ENCODE peak calls at places on chromosomes 5 and 9, in four cellular contexts. One of them, this sample, is unnamed.

GRCh38 chr5:2017540-2018389 is 135.0 kb upstream of the IRX4 start:
- DNase-seq in HCT116: peak; percentile 33
- DNase-seq in CD8-positive, alpha-beta T cell: no peak
- DNase-seq in brain microvascular endothelial cell: peak; percentile 17
- DNase-seq in this sample: peak; percentile 38

GRCh38 chr5:106121972-106122605 is 1548.6 kb downstream of the EFNA5 start:
- DNase-seq in HCT116: peak; percentile 8
- DNase-seq in CD8-positive, alpha-beta T cell: no peak
- DNase-seq in brain microvascular endothelial cell: no peak
- DNase-seq in this sample: peak; percentile 28

GRCh38 chr5:6480133-6481051 is 31.7 kb downstream of the UBE2QL1 start:
- DNase-seq in HCT116: no peak
- DNase-seq in CD8-positive, alpha-beta T cell: no peak
- DNase-seq in brain microvascular endothelial cell: no peak
- DNase-seq in this sample: no peak

GRCh38 chr5:79143684-79144379 is 32.2 kb downstream of the BHMT start:
- DNase-seq in HCT116: peak; percentile 66
- DNase-seq in CD8-positive, alpha-beta T cell: no peak
- DNase-seq in brain microvascular endothelial cell: peak; percentile 10
- DNase-seq in this sample: no peak

GRCh38 chr5:150672237-150672883 is 11.3 kb downstream of the MYOZ3 start:
- DNase-seq in HCT116: no peak
- DNase-seq in CD8-positive, alpha-beta T cell: peak; percentile 20
- DNase-seq in brain microvascular endothelial cell: no peak
- DNase-seq in this sample: peak; percentile 35

GRCh38 chr5:91885291-91886265 is 502.5 kb upstream of the ARRDC3 start:
- DNase-seq in HCT116: no peak
- DNase-seq in CD8-positive, alpha-beta T cell: no peak
- DNase-seq in brain microvascular endothelial cell: peak; percentile 1
- DNase-seq in this sample: no peak

GRCh38 chr9:129656795-129657390 is 8.6 kb upstream of the PRRX2 start:
- DNase-seq in HCT116: peak; percentile 39
- DNase-seq in CD8-positive, alpha-beta T cell: no peak
- DNase-seq in brain microvascular endothelial cell: peak; percentile 79
- DNase-seq in this sample: no peak

GRCh38 chr5:12413075-12413474 is 508.8 kb upstream of the CTNND2 start:
- DNase-seq in HCT116: no peak
- DNase-seq in CD8-positive, alpha-beta T cell: no peak
- DNase-seq in brain microvascular endothelial cell: no peak
- DNase-seq in this sample: no peak

GRCh38 chr9:8457814-8458213 is 658.2 kb upstream of the DMAC1 start:
- DNase-seq in HCT116: no peak
- DNase-seq in CD8-positive, alpha-beta T cell: no peak
- DNase-seq in brain microvascular endothelial cell: no peak
- DNase-seq in this sample: no peak

GRCh38 chr9:28050046-28050445 is 476.8 kb upstream of the C9orf72 start:
- DNase-seq in HCT116: no peak
- DNase-seq in CD8-positive, alpha-beta T cell: no peak
- DNase-seq in brain microvascular endothelial cell: no peak
- DNase-seq in this sample: no peak

GRCh38 chr5:126139773-126140172 is 283.4 kb upstream of the GRAMD2B start:
- DNase-seq in HCT116: no peak
- DNase-seq in CD8-positive, alpha-beta T cell: no peak
- DNase-seq in brain microvascular endothelial cell: peak; percentile 22
- DNase-seq in this sample: no peak

GRCh38 chr9:93576296-93577044 is at the start of gene PHF2:
- DNase-seq in HCT116: no peak
- DNase-seq in CD8-positive, alpha-beta T cell: peak; percentile 34
- DNase-seq in brain microvascular endothelial cell: no peak
- DNase-seq in this sample: no peak

GRCh38 chr5:41869150-41869738 is 981 bp downstream of the OXCT1 start:
- DNase-seq in HCT116: no peak
- DNase-seq in CD8-positive, alpha-beta T cell: no peak
- DNase-seq in brain microvascular endothelial cell: no peak
- DNase-seq in this sample: peak; percentile 3

GRCh38 chr9:134553061-134553891 is 88.3 kb upstream of the COL5A1 start:
- DNase-seq in HCT116: no peak
- DNase-seq in CD8-positive, alpha-beta T cell: no peak
- DNase-seq in brain microvascular endothelial cell: no peak
- DNase-seq in this sample: no peak

GRCh38 chr5:4225741-4226140 is 630.1 kb downstream of the IRX1 start:
- DNase-seq in HCT116: no peak
- DNase-seq in CD8-positive, alpha-beta T cell: no peak
- DNase-seq in brain microvascular endothelial cell: no peak
- DNase-seq in this sample: no peak

GRCh38 chr5:8827701-8828100 is 718.2 kb downstream of the SEMA5A start:
- DNase-seq in HCT116: no peak
- DNase-seq in CD8-positive, alpha-beta T cell: no peak
- DNase-seq in brain microvascular endothelial cell: no peak
- DNase-seq in this sample: no peak

GRCh38 chr9:92184041-92184564 is 68.9 kb upstream of the SPTLC1 start:
- DNase-seq in HCT116: no peak
- DNase-seq in CD8-positive, alpha-beta T cell: no peak
- DNase-seq in brain microvascular endothelial cell: no peak
- DNase-seq in this sample: no peak

GRCh38 chr5:138946241-138946623 is 71.1 kb upstream of the LRRTM2 start:
- DNase-seq in HCT116: no peak
- DNase-seq in CD8-positive, alpha-beta T cell: no peak
- DNase-seq in brain microvascular endothelial cell: no peak
- DNase-seq in this sample: no peak

GRCh38 chr9:121809356-121810050 is 158.1 kb downstream of the DAB2IP start:
- DNase-seq in HCT116: no peak
- DNase-seq in CD8-positive, alpha-beta T cell: no peak
- DNase-seq in brain microvascular endothelial cell: no peak
- DNase-seq in this sample: no peak

DNA sequence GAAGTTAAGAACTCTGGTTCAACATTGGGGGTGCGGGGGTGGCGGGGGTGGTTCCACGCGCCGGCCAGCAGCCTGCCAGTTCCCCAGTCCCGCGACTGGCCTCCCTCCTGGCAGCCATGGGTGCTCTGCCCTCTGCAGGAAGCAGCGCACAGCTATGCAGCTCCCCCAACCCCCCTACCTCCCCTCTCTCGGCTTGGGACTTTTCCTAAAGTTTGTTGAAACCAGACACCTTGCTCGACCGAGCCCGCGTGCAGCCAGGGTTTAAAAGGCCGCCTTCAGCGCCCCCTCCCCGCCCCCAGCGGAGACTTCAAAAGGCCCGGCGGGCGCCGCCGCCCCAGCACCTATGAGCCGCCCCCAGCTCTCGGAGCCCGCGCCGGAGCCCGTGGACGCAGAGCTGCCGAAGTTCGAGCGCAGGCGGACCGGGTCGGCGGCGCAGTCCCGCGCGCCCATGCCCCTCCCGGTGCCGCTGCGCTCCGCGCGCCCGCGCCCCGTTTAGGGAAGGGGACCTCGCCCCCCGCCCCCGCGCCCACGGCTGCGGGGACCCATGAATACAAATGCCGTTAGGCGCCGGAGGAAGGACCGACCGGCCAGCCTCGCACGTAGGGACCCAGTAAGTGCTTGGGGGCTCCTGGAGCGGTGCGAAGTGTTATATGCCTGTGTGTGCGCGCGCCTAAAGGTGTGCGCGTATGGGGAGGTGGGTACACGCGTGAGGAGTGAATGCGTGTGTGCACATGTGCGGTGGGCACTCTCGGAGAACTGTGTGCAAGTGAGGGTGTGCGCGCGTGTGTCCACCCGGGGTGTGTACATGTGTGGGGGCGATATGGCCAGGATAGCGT is 1.4 kb upstream of the COL27A1 start:
- DNase-seq in HCT116: no peak
- DNase-seq in CD8-positive, alpha-beta T cell: no peak
- DNase-seq in brain microvascular endothelial cell: no peak
- DNase-seq in this sample: no peak
- TF ChIP-seq CTCF in HCT116: peak; percentile 34
- TF ChIP-seq CTCF in CD8-positive, alpha-beta T cell: no peak
- TF ChIP-seq CTCF in brain microvascular endothelial cell: peak; percentile 66
- TF ChIP-seq CTCF in this sample: peak; percentile 44

DNA sequence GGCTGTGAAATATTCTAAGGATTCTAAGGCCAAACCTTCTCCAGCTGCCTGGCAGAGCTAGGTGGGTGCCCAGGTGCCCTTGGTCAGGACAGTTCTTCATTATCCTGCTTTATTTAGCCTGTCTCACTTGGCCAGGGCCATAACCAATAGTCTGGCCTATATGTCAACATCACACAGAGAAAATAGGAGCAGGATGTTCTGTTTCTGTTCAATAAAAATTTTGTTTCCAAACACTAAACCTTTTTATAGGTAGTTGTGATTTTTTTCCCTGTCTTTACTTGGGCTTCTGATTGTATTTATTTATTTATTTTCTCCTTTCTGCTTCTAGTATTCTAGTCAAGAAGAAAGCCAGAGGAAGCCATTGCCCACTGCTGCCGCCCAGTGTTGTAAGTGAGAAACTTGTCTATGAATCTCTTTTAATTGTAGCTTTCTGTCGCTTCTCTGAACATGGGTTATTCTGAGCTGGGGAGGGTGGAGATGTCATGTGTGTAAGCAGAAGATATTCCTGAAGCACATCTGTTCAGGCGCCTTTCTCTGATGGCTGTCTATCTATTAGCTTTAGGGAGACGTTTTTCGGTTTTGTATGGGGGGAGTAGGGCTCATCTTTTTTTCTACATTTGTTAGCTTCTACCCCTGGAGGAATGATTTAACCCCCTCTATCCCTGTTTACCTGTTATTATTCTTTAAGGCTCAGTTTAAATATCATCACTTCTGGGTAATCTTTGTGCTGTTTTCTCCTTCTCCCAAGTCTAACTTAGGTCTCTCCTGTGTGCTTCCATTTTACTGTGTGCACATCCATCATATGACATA is 97.1 kb downstream of the UNC13B start:
- DNase-seq in HCT116: peak; percentile 31
- DNase-seq in CD8-positive, alpha-beta T cell: peak; percentile 49
- DNase-seq in brain microvascular endothelial cell: peak; percentile 81
- DNase-seq in this sample: peak; percentile 51
- TF ChIP-seq CTCF in HCT116: peak; percentile 63
- TF ChIP-seq CTCF in CD8-positive, alpha-beta T cell: peak; percentile 57
- TF ChIP-seq CTCF in brain microvascular endothelial cell: peak; percentile 87
- TF ChIP-seq CTCF in this sample: peak; percentile 78

DNA sequence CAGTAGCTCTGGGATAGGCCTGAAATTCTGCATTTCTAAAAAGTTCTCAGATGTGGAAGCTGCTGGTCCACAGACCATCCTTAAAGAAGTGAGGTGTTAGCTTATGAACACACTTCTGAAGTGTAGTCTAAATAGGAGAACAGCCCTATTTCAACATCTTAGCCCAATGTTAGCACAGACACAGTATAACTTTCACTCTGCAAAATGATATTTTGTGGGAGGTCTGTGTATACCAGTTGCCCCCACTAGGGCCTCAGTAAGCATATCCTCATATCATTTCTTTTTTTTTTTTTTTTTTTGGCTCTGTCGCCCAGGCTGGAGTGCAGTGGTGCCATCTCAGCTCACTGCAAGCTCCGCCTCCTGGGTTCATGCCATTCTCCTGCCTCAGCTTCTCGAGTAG is 7.5 kb upstream of the HABP4 start:
- DNase-seq in HCT116: no peak
- DNase-seq in CD8-positive, alpha-beta T cell: no peak
- DNase-seq in brain microvascular endothelial cell: no peak
- DNase-seq in this sample: no peak
- TF ChIP-seq CTCF in HCT116: peak; percentile 18
- TF ChIP-seq CTCF in CD8-positive, alpha-beta T cell: no peak
- TF ChIP-seq CTCF in brain microvascular endothelial cell: no peak
- TF ChIP-seq CTCF in this sample: no peak

GRCh38 chr9:119453490-119453911 is 84.3 kb upstream of the BRINP1 start:
- DNase-seq in HCT116: no peak
- DNase-seq in CD8-positive, alpha-beta T cell: no peak
- DNase-seq in brain microvascular endothelial cell: no peak
- DNase-seq in this sample: no peak

GRCh38 chr9:119453980-119454379 is 84.7 kb upstream of the BRINP1 start:
- DNase-seq in HCT116: no peak
- DNase-seq in CD8-positive, alpha-beta T cell: no peak
- DNase-seq in brain microvascular endothelial cell: no peak
- DNase-seq in this sample: no peak

GRCh38 chr9:119458068-119458467 is 88.8 kb upstream of the BRINP1 start:
- DNase-seq in HCT116: no peak
- DNase-seq in CD8-positive, alpha-beta T cell: no peak
- DNase-seq in brain microvascular endothelial cell: no peak
- DNase-seq in this sample: no peak
- TF ChIP-seq CTCF in HCT116: no peak
- TF ChIP-seq CTCF in CD8-positive, alpha-beta T cell: no peak
- TF ChIP-seq CTCF in brain microvascular endothelial cell: no peak
- TF ChIP-seq CTCF in this sample: no peak

GRCh38 chr5:61328791-61329617 is 3.1 kb upstream of the ZSWIM6 start:
- DNase-seq in HCT116: no peak
- DNase-seq in CD8-positive, alpha-beta T cell: no peak
- DNase-seq in brain microvascular endothelial cell: no peak
- DNase-seq in this sample: no peak

GRCh38 chr5:61330341-61330878 is 1.6 kb upstream of the ZSWIM6 start:
- DNase-seq in HCT116: no peak
- DNase-seq in CD8-positive, alpha-beta T cell: peak; percentile 34
- DNase-seq in brain microvascular endothelial cell: no peak
- DNase-seq in this sample: no peak

GRCh38 chr5:61329729-61330128 is 2.3 kb upstream of the ZSWIM6 start:
- DNase-seq in HCT116: no peak
- DNase-seq in CD8-positive, alpha-beta T cell: no peak
- DNase-seq in brain microvascular endothelial cell: no peak
- DNase-seq in this sample: no peak

GRCh38 chr5:61330879-61331406 is 1.1 kb upstream of the ZSWIM6 start:
- DNase-seq in HCT116: no peak
- DNase-seq in CD8-positive, alpha-beta T cell: peak; percentile 74
- DNase-seq in brain microvascular endothelial cell: no peak
- DNase-seq in this sample: peak; percentile 61

GRCh38 chr5:61327761-61328753 is 4.0 kb upstream of the ZSWIM6 start:
- DNase-seq in HCT116: no peak
- DNase-seq in CD8-positive, alpha-beta T cell: no peak
- DNase-seq in brain microvascular endothelial cell: peak; percentile 88
- DNase-seq in this sample: no peak
- TF ChIP-seq CTCF in HCT116: no peak
- TF ChIP-seq CTCF in CD8-positive, alpha-beta T cell: no peak
- TF ChIP-seq CTCF in brain microvascular endothelial cell: peak; percentile 48
- TF ChIP-seq CTCF in this sample: no peak

GRCh38 chr9:77022783-77023440 is 3.5 kb downstream of the FOXB2 start:
- DNase-seq in HCT116: no peak
- DNase-seq in CD8-positive, alpha-beta T cell: no peak
- DNase-seq in brain microvascular endothelial cell: no peak
- DNase-seq in this sample: peak; percentile 18
- TF ChIP-seq CTCF in HCT116: no peak
- TF ChIP-seq CTCF in CD8-positive, alpha-beta T cell: no peak
- TF ChIP-seq CTCF in brain microvascular endothelial cell: no peak
- TF ChIP-seq CTCF in this sample: no peak